ENCODE peak calls at places on chromosomes 2 and 18, in eight cellular contexts. One of them, this sample, is unnamed.

GRCh38 chr2:134782792-134783191 is 55.6 kb upstream of the ACMSD start:
- DNase-seq in right cardiac atrium: no peak
- DNase-seq in hypothalamus: no peak
- DNase-seq in astrocyte of the hippocampus: peak; percentile 64
- DNase-seq in GM20000: no peak
- DNase-seq in psoas muscle: no peak
- DNase-seq in left ventricle myocardium inferior: no peak
- DNase-seq in stimulated activated naive CD8-positive, alpha-beta T cell treated with anti-CD3 and anti-CD28 coated beads, Interleukin-15, amount 100 ng/mL, for 72 hours: no peak
- DNase-seq in this sample: no peak

GRCh38 chr2:188369365-188369764 is 77.7 kb downstream of the GULP1 start:
- DNase-seq in right cardiac atrium: no peak
- DNase-seq in hypothalamus: no peak
- DNase-seq in astrocyte of the hippocampus: peak; percentile 47
- DNase-seq in GM20000: peak; percentile 36
- DNase-seq in psoas muscle: no peak
- DNase-seq in left ventricle myocardium inferior: no peak
- DNase-seq in stimulated activated naive CD8-positive, alpha-beta T cell treated with anti-CD3 and anti-CD28 coated beads, Interleukin-15, amount 100 ng/mL, for 72 hours: no peak
- DNase-seq in this sample: no peak

GRCh38 chr2:181785677-181786344 is 105.5 kb upstream of the NEUROD1 start:
- DNase-seq in right cardiac atrium: no peak
- DNase-seq in hypothalamus: no peak
- DNase-seq in astrocyte of the hippocampus: peak; percentile 34
- DNase-seq in GM20000: no peak
- DNase-seq in psoas muscle: no peak
- DNase-seq in left ventricle myocardium inferior: no peak
- DNase-seq in stimulated activated naive CD8-positive, alpha-beta T cell treated with anti-CD3 and anti-CD28 coated beads, Interleukin-15, amount 100 ng/mL, for 72 hours: no peak
- DNase-seq in this sample: no peak

GRCh38 chr2:75200140-75200985 is 1.0 kb upstream of the TACR1 start:
- DNase-seq in right cardiac atrium: peak; percentile 63
- DNase-seq in hypothalamus: peak; percentile 25
- DNase-seq in astrocyte of the hippocampus: peak; percentile 76
- DNase-seq in GM20000: no peak
- DNase-seq in psoas muscle: peak; percentile 61
- DNase-seq in left ventricle myocardium inferior: peak; percentile 64
- DNase-seq in stimulated activated naive CD8-positive, alpha-beta T cell treated with anti-CD3 and anti-CD28 coated beads, Interleukin-15, amount 100 ng/mL, for 72 hours: peak; percentile 13
- DNase-seq in this sample: peak; percentile 20

GRCh38 chr2:152925540-152926448 is 207.4 kb downstream of the ARL6IP6 start:
- DNase-seq in right cardiac atrium: peak; percentile 39
- DNase-seq in hypothalamus: peak; percentile 13
- DNase-seq in astrocyte of the hippocampus: peak; percentile 74
- DNase-seq in GM20000: peak; percentile 46
- DNase-seq in psoas muscle: peak; percentile 56
- DNase-seq in left ventricle myocardium inferior: no peak
- DNase-seq in stimulated activated naive CD8-positive, alpha-beta T cell treated with anti-CD3 and anti-CD28 coated beads, Interleukin-15, amount 100 ng/mL, for 72 hours: peak; percentile 23
- DNase-seq in this sample: no peak

GRCh38 chr18:22977847-22978701 is 44.9 kb downstream of the RBBP8 start:
- DNase-seq in right cardiac atrium: no peak
- DNase-seq in hypothalamus: no peak
- DNase-seq in astrocyte of the hippocampus: peak; percentile 87
- DNase-seq in GM20000: peak; percentile 13
- DNase-seq in psoas muscle: no peak
- DNase-seq in left ventricle myocardium inferior: no peak
- DNase-seq in stimulated activated naive CD8-positive, alpha-beta T cell treated with anti-CD3 and anti-CD28 coated beads, Interleukin-15, amount 100 ng/mL, for 72 hours: no peak
- DNase-seq in this sample: no peak

GRCh38 chr2:42931147-42931817 is 138.9 kb upstream of the HAAO start:
- DNase-seq in right cardiac atrium: no peak
- DNase-seq in hypothalamus: no peak
- DNase-seq in astrocyte of the hippocampus: peak; percentile 35
- DNase-seq in GM20000: no peak
- DNase-seq in psoas muscle: no peak
- DNase-seq in left ventricle myocardium inferior: no peak
- DNase-seq in stimulated activated naive CD8-positive, alpha-beta T cell treated with anti-CD3 and anti-CD28 coated beads, Interleukin-15, amount 100 ng/mL, for 72 hours: no peak
- DNase-seq in this sample: no peak

GRCh38 chr2:48328972-48329723 is 200.8 kb upstream of the STON1 start:
- DNase-seq in right cardiac atrium: no peak
- DNase-seq in hypothalamus: no peak
- DNase-seq in astrocyte of the hippocampus: no peak
- DNase-seq in GM20000: no peak
- DNase-seq in psoas muscle: no peak
- DNase-seq in left ventricle myocardium inferior: no peak
- DNase-seq in stimulated activated naive CD8-positive, alpha-beta T cell treated with anti-CD3 and anti-CD28 coated beads, Interleukin-15, amount 100 ng/mL, for 72 hours: no peak
- DNase-seq in this sample: no peak

GRCh38 chr18:31497711-31498449 is at the start of gene DSG2:
- DNase-seq in right cardiac atrium: peak; percentile 65
- DNase-seq in hypothalamus: no peak
- DNase-seq in astrocyte of the hippocampus: peak; percentile 83
- DNase-seq in GM20000: peak; percentile 89
- DNase-seq in psoas muscle: peak; percentile 59
- DNase-seq in left ventricle myocardium inferior: peak; percentile 76
- DNase-seq in stimulated activated naive CD8-positive, alpha-beta T cell treated with anti-CD3 and anti-CD28 coated beads, Interleukin-15, amount 100 ng/mL, for 72 hours: peak; percentile 33
- DNase-seq in this sample: peak; percentile 15

GRCh38 chr2:63544017-63544627 is 44.2 kb downstream of the WDPCP start:
- DNase-seq in right cardiac atrium: no peak
- DNase-seq in hypothalamus: no peak
- DNase-seq in astrocyte of the hippocampus: peak; percentile 28
- DNase-seq in GM20000: peak; percentile 36
- DNase-seq in psoas muscle: no peak
- DNase-seq in left ventricle myocardium inferior: no peak
- DNase-seq in stimulated activated naive CD8-positive, alpha-beta T cell treated with anti-CD3 and anti-CD28 coated beads, Interleukin-15, amount 100 ng/mL, for 72 hours: no peak
- DNase-seq in this sample: no peak

GRCh38 chr2:119428488-119429224 is 3.0 kb upstream of the TMEM37 start:
- DNase-seq in right cardiac atrium: peak; percentile 45
- DNase-seq in hypothalamus: no peak
- DNase-seq in astrocyte of the hippocampus: no peak
- DNase-seq in GM20000: no peak
- DNase-seq in psoas muscle: no peak
- DNase-seq in left ventricle myocardium inferior: no peak
- DNase-seq in stimulated activated naive CD8-positive, alpha-beta T cell treated with anti-CD3 and anti-CD28 coated beads, Interleukin-15, amount 100 ng/mL, for 72 hours: no peak
- DNase-seq in this sample: no peak

GRCh38 chr18:832085-832681 is 20.1 kb upstream of the YES1 start:
- DNase-seq in right cardiac atrium: peak; percentile 33
- DNase-seq in hypothalamus: no peak
- DNase-seq in astrocyte of the hippocampus: no peak
- DNase-seq in GM20000: no peak
- DNase-seq in psoas muscle: no peak
- DNase-seq in left ventricle myocardium inferior: peak; percentile 17
- DNase-seq in stimulated activated naive CD8-positive, alpha-beta T cell treated with anti-CD3 and anti-CD28 coated beads, Interleukin-15, amount 100 ng/mL, for 72 hours: no peak
- DNase-seq in this sample: no peak

GRCh38 chr2:159903404-159904126 is 105.6 kb upstream of the CD302 start:
- DNase-seq in right cardiac atrium: no peak
- DNase-seq in hypothalamus: no peak
- DNase-seq in astrocyte of the hippocampus: no peak
- DNase-seq in GM20000: peak; percentile 54
- DNase-seq in psoas muscle: peak; percentile 51
- DNase-seq in left ventricle myocardium inferior: no peak
- DNase-seq in stimulated activated naive CD8-positive, alpha-beta T cell treated with anti-CD3 and anti-CD28 coated beads, Interleukin-15, amount 100 ng/mL, for 72 hours: peak; percentile 60
- DNase-seq in this sample: peak; percentile 44

GRCh38 chr18:57544958-57545661 is 41.4 kb downstream of the FECH start:
- DNase-seq in right cardiac atrium: no peak
- DNase-seq in hypothalamus: no peak
- DNase-seq in astrocyte of the hippocampus: no peak
- DNase-seq in GM20000: peak; percentile 43
- DNase-seq in psoas muscle: no peak
- DNase-seq in left ventricle myocardium inferior: no peak
- DNase-seq in stimulated activated naive CD8-positive, alpha-beta T cell treated with anti-CD3 and anti-CD28 coated beads, Interleukin-15, amount 100 ng/mL, for 72 hours: no peak
- DNase-seq in this sample: no peak

GRCh38 chr2:109285244-109285651 is 156.2 kb downstream of the SH3RF3 start:
- DNase-seq in right cardiac atrium: no peak
- DNase-seq in hypothalamus: no peak
- DNase-seq in astrocyte of the hippocampus: peak; percentile 93
- DNase-seq in GM20000: no peak
- DNase-seq in psoas muscle: peak; percentile 62
- DNase-seq in left ventricle myocardium inferior: no peak
- DNase-seq in stimulated activated naive CD8-positive, alpha-beta T cell treated with anti-CD3 and anti-CD28 coated beads, Interleukin-15, amount 100 ng/mL, for 72 hours: no peak
- DNase-seq in this sample: no peak

GRCh38 chr18:76005632-76006031 is 489.4 kb downstream of the ZNF516 start:
- DNase-seq in right cardiac atrium: no peak
- DNase-seq in hypothalamus: no peak
- DNase-seq in astrocyte of the hippocampus: no peak
- DNase-seq in GM20000: no peak
- DNase-seq in psoas muscle: no peak
- DNase-seq in left ventricle myocardium inferior: no peak
- DNase-seq in stimulated activated naive CD8-positive, alpha-beta T cell treated with anti-CD3 and anti-CD28 coated beads, Interleukin-15, amount 100 ng/mL, for 72 hours: no peak
- DNase-seq in this sample: no peak

GRCh38 chr2:237450583-237450982 is 36.5 kb upstream of the MLPH start:
- DNase-seq in right cardiac atrium: no peak
- DNase-seq in hypothalamus: no peak
- DNase-seq in astrocyte of the hippocampus: no peak
- DNase-seq in GM20000: no peak
- DNase-seq in psoas muscle: no peak
- DNase-seq in left ventricle myocardium inferior: no peak
- DNase-seq in stimulated activated naive CD8-positive, alpha-beta T cell treated with anti-CD3 and anti-CD28 coated beads, Interleukin-15, amount 100 ng/mL, for 72 hours: no peak
- DNase-seq in this sample: no peak

GRCh38 chr2:121134728-121135127 is 150.3 kb downstream of the TFCP2L1 start:
- DNase-seq in right cardiac atrium: no peak
- DNase-seq in hypothalamus: no peak
- DNase-seq in astrocyte of the hippocampus: no peak
- DNase-seq in GM20000: no peak
- DNase-seq in psoas muscle: no peak
- DNase-seq in left ventricle myocardium inferior: no peak
- DNase-seq in stimulated activated naive CD8-positive, alpha-beta T cell treated with anti-CD3 and anti-CD28 coated beads, Interleukin-15, amount 100 ng/mL, for 72 hours: no peak
- DNase-seq in this sample: no peak

GRCh38 chr2:217792611-217793527 is 209.9 kb downstream of the TNS1 start:
- DNase-seq in right cardiac atrium: no peak
- DNase-seq in hypothalamus: no peak
- DNase-seq in astrocyte of the hippocampus: no peak
- DNase-seq in GM20000: no peak
- DNase-seq in psoas muscle: no peak
- DNase-seq in left ventricle myocardium inferior: no peak
- DNase-seq in stimulated activated naive CD8-positive, alpha-beta T cell treated with anti-CD3 and anti-CD28 coated beads, Interleukin-15, amount 100 ng/mL, for 72 hours: no peak
- DNase-seq in this sample: no peak

GRCh38 chr18:75530548-75531211 is 103.2 kb upstream of the SMIM21 start:
- DNase-seq in right cardiac atrium: peak; percentile 49
- DNase-seq in hypothalamus: no peak
- DNase-seq in astrocyte of the hippocampus: no peak
- DNase-seq in GM20000: no peak
- DNase-seq in psoas muscle: no peak
- DNase-seq in left ventricle myocardium inferior: peak; percentile 66
- DNase-seq in stimulated activated naive CD8-positive, alpha-beta T cell treated with anti-CD3 and anti-CD28 coated beads, Interleukin-15, amount 100 ng/mL, for 72 hours: no peak
- DNase-seq in this sample: no peak

GRCh38 chr2:128195435-128195984 is 104.5 kb downstream of the UGGT1 start:
- DNase-seq in right cardiac atrium: no peak
- DNase-seq in hypothalamus: no peak
- DNase-seq in astrocyte of the hippocampus: no peak
- DNase-seq in GM20000: no peak
- DNase-seq in psoas muscle: no peak
- DNase-seq in left ventricle myocardium inferior: no peak
- DNase-seq in stimulated activated naive CD8-positive, alpha-beta T cell treated with anti-CD3 and anti-CD28 coated beads, Interleukin-15, amount 100 ng/mL, for 72 hours: no peak
- DNase-seq in this sample: no peak

GRCh38 chr18:50970006-50970405 is 2.2 kb downstream of the ELAC1 start:
- DNase-seq in right cardiac atrium: no peak
- DNase-seq in hypothalamus: no peak
- DNase-seq in astrocyte of the hippocampus: peak; percentile 39
- DNase-seq in GM20000: no peak
- DNase-seq in psoas muscle: no peak
- DNase-seq in left ventricle myocardium inferior: peak; percentile 42
- DNase-seq in stimulated activated naive CD8-positive, alpha-beta T cell treated with anti-CD3 and anti-CD28 coated beads, Interleukin-15, amount 100 ng/mL, for 72 hours: no peak
- DNase-seq in this sample: no peak

GRCh38 chr2:182447843-182448242 is 21.0 kb upstream of the PDE1A start:
- DNase-seq in right cardiac atrium: no peak
- DNase-seq in hypothalamus: no peak
- DNase-seq in astrocyte of the hippocampus: peak; percentile 66
- DNase-seq in GM20000: no peak
- DNase-seq in psoas muscle: no peak
- DNase-seq in left ventricle myocardium inferior: no peak
- DNase-seq in stimulated activated naive CD8-positive, alpha-beta T cell treated with anti-CD3 and anti-CD28 coated beads, Interleukin-15, amount 100 ng/mL, for 72 hours: no peak
- DNase-seq in this sample: no peak

GRCh38 chr2:65728477-65729180 is 296.2 kb upstream of the SPRED2 start:
- DNase-seq in right cardiac atrium: no peak
- DNase-seq in hypothalamus: no peak
- DNase-seq in astrocyte of the hippocampus: no peak
- DNase-seq in GM20000: no peak
- DNase-seq in psoas muscle: peak; percentile 61
- DNase-seq in left ventricle myocardium inferior: no peak
- DNase-seq in stimulated activated naive CD8-positive, alpha-beta T cell treated with anti-CD3 and anti-CD28 coated beads, Interleukin-15, amount 100 ng/mL, for 72 hours: no peak
- DNase-seq in this sample: no peak

GRCh38 chr2:184769038-184769437 is 170.7 kb downstream of the ZNF804A start:
- DNase-seq in right cardiac atrium: no peak
- DNase-seq in hypothalamus: no peak
- DNase-seq in astrocyte of the hippocampus: peak; percentile 11
- DNase-seq in GM20000: no peak
- DNase-seq in psoas muscle: no peak
- DNase-seq in left ventricle myocardium inferior: no peak
- DNase-seq in stimulated activated naive CD8-positive, alpha-beta T cell treated with anti-CD3 and anti-CD28 coated beads, Interleukin-15, amount 100 ng/mL, for 72 hours: no peak
- DNase-seq in this sample: no peak

GRCh38 chr2:174750923-174751441 is 13.3 kb downstream of the CHRNA1 start:
- DNase-seq in right cardiac atrium: no peak
- DNase-seq in hypothalamus: no peak
- DNase-seq in astrocyte of the hippocampus: no peak
- DNase-seq in GM20000: peak; percentile 45
- DNase-seq in psoas muscle: no peak
- DNase-seq in left ventricle myocardium inferior: no peak
- DNase-seq in stimulated activated naive CD8-positive, alpha-beta T cell treated with anti-CD3 and anti-CD28 coated beads, Interleukin-15, amount 100 ng/mL, for 72 hours: peak; percentile 39
- DNase-seq in this sample: peak; percentile 28

GRCh38 chr2:61853086-61853847 is 593 bp downstream of the FAM161A start:
- DNase-seq in right cardiac atrium: peak; percentile 79
- DNase-seq in hypothalamus: no peak
- DNase-seq in astrocyte of the hippocampus: peak; percentile 4
- DNase-seq in GM20000: peak; percentile 70
- DNase-seq in psoas muscle: peak; percentile 82
- DNase-seq in left ventricle myocardium inferior: no peak
- DNase-seq in stimulated activated naive CD8-positive, alpha-beta T cell treated with anti-CD3 and anti-CD28 coated beads, Interleukin-15, amount 100 ng/mL, for 72 hours: no peak
- DNase-seq in this sample: no peak

GRCh38 chr18:43665239-43665788 is 388.0 kb upstream of the SYT4 start:
- DNase-seq in right cardiac atrium: no peak
- DNase-seq in hypothalamus: no peak
- DNase-seq in astrocyte of the hippocampus: peak; percentile 86
- DNase-seq in GM20000: no peak
- DNase-seq in psoas muscle: no peak
- DNase-seq in left ventricle myocardium inferior: no peak
- DNase-seq in stimulated activated naive CD8-positive, alpha-beta T cell treated with anti-CD3 and anti-CD28 coated beads, Interleukin-15, amount 100 ng/mL, for 72 hours: no peak
- DNase-seq in this sample: no peak

GRCh38 chr2:7930800-7931635 is 750.8 kb upstream of the ID2 start:
- DNase-seq in right cardiac atrium: peak; percentile 72
- DNase-seq in hypothalamus: no peak
- DNase-seq in astrocyte of the hippocampus: no peak
- DNase-seq in GM20000: no peak
- DNase-seq in psoas muscle: no peak
- DNase-seq in left ventricle myocardium inferior: peak; percentile 43
- DNase-seq in stimulated activated naive CD8-positive, alpha-beta T cell treated with anti-CD3 and anti-CD28 coated beads, Interleukin-15, amount 100 ng/mL, for 72 hours: no peak
- DNase-seq in this sample: no peak

GRCh38 chr18:59109375-59109774 is 30.3 kb upstream of the SEC11C start:
- DNase-seq in right cardiac atrium: no peak
- DNase-seq in hypothalamus: no peak
- DNase-seq in astrocyte of the hippocampus: no peak
- DNase-seq in GM20000: no peak
- DNase-seq in psoas muscle: no peak
- DNase-seq in left ventricle myocardium inferior: no peak
- DNase-seq in stimulated activated naive CD8-positive, alpha-beta T cell treated with anti-CD3 and anti-CD28 coated beads, Interleukin-15, amount 100 ng/mL, for 72 hours: no peak
- DNase-seq in this sample: no peak

GRCh38 chr18:49690307-49690706 is 123.0 kb downstream of the ACAA2 start:
- DNase-seq in right cardiac atrium: no peak
- DNase-seq in hypothalamus: no peak
- DNase-seq in astrocyte of the hippocampus: peak; percentile 81
- DNase-seq in GM20000: no peak
- DNase-seq in psoas muscle: no peak
- DNase-seq in left ventricle myocardium inferior: no peak
- DNase-seq in stimulated activated naive CD8-positive, alpha-beta T cell treated with anti-CD3 and anti-CD28 coated beads, Interleukin-15, amount 100 ng/mL, for 72 hours: no peak
- DNase-seq in this sample: no peak

GRCh38 chr18:48036641-48037421 is 106.4 kb upstream of the SMAD2 start:
- DNase-seq in right cardiac atrium: no peak
- DNase-seq in hypothalamus: no peak
- DNase-seq in astrocyte of the hippocampus: peak; percentile 29
- DNase-seq in GM20000: no peak
- DNase-seq in psoas muscle: no peak
- DNase-seq in left ventricle myocardium inferior: no peak
- DNase-seq in stimulated activated naive CD8-positive, alpha-beta T cell treated with anti-CD3 and anti-CD28 coated beads, Interleukin-15, amount 100 ng/mL, for 72 hours: no peak
- DNase-seq in this sample: no peak

GRCh38 chr2:7309567-7309966 is 392.4 kb downstream of the RNF144A start:
- DNase-seq in right cardiac atrium: no peak
- DNase-seq in hypothalamus: no peak
- DNase-seq in astrocyte of the hippocampus: no peak
- DNase-seq in GM20000: no peak
- DNase-seq in psoas muscle: no peak
- DNase-seq in left ventricle myocardium inferior: no peak
- DNase-seq in stimulated activated naive CD8-positive, alpha-beta T cell treated with anti-CD3 and anti-CD28 coated beads, Interleukin-15, amount 100 ng/mL, for 72 hours: no peak
- DNase-seq in this sample: no peak

GRCh38 chr2:188091235-188091634 is 200.4 kb upstream of the GULP1 start:
- DNase-seq in right cardiac atrium: no peak
- DNase-seq in hypothalamus: no peak
- DNase-seq in astrocyte of the hippocampus: no peak
- DNase-seq in GM20000: no peak
- DNase-seq in psoas muscle: no peak
- DNase-seq in left ventricle myocardium inferior: no peak
- DNase-seq in stimulated activated naive CD8-positive, alpha-beta T cell treated with anti-CD3 and anti-CD28 coated beads, Interleukin-15, amount 100 ng/mL, for 72 hours: no peak
- DNase-seq in this sample: no peak